ENCODE peak calls at places on chromosomes 7 and 10, in six cellular contexts. A is choroid plexus epithelial cell, T is pancreas, Y is fibroblast of pulmonary artery, U is body of pancreas, W is OCI-LY7. G is an unnamed sample.

GRCh38 chr10:76547352-76547972 is 1090.1 kb downstream of the KCNMA1 start:
- DNase-seq in T (peak), W (peak), U (peak), Y (peak), A (peak), G (peak)

GRCh38 chr10:132076578-132077081 is 10.9 kb downstream of the JAKMIP3 start:
- DNase-seq in A (no peak), Y (no peak), T (no peak), U (no peak), W (no peak), G (no peak)

GRCh38 chr10:77628906-77629730 is 8.5 kb downstream of the KCNMA1 start:
- DNase-seq in Y (no peak), W (no peak), A (no peak), U (no peak), T (no peak), G (no peak)

GRCh38 chr7:25295404-25295803 is 67.1 kb upstream of the NPVF start:
- DNase-seq in A (no peak), W (no peak), Y (no peak), T (no peak), U (no peak), G (no peak)

GRCh38 chr10:112663181-112663879 is 216.3 kb downstream of the VTI1A start:
- DNase-seq in A (peak), W (no peak), U (no peak), T (no peak), Y (peak), G (no peak)

GRCh38 chr10:117004627-117005453 is at the start of gene SHTN1:
- DNase-seq in U (peak), Y (peak), T (peak), A (peak), W (no peak), G (peak)

GRCh38 chr10:101230185-101230917 is 1.1 kb upstream of the LBX1 start:
- DNase-seq in W (no peak), A (no peak), U (no peak), T (no peak), Y (no peak), G (no peak)

GRCh38 chr10:12834116-12834515 is 167.4 kb downstream of the CCDC3 start:
- DNase-seq in Y (no peak), U (no peak), T (no peak), A (no peak), W (no peak), G (no peak)

GRCh38 chr10:34183397-34183796 is 631.7 kb downstream of the PARD3 start:
- DNase-seq in Y (no peak), A (no peak), W (no peak), T (no peak), U (no peak), G (no peak)

GRCh38 chr10:52756295-52756694 is 16.3 kb downstream of the MBL2 start:
- DNase-seq in A (no peak), U (no peak), T (no peak), W (no peak), Y (no peak), G (no peak)

GRCh38 chr7:11751315-11751714 is 80.7 kb downstream of the THSD7A start:
- DNase-seq in W (no peak), T (no peak), Y (no peak), A (no peak), U (no peak), G (no peak)

GRCh38 chr10:83585686-83586085 is 553.6 kb upstream of the GHITM start:
- DNase-seq in T (no peak), A (no peak), U (no peak), W (no peak), Y (no peak), G (no peak)

GRCh38 chr7:78254397-78255055 is 456.0 kb downstream of the PHTF2 start:
- DNase-seq in U (no peak), W (peak), A (no peak), Y (no peak), T (no peak), G (no peak)

GRCh38 chr10:44651834-44652233 is 259.3 kb upstream of the TMEM72 start:
- DNase-seq in Y (peak), U (no peak), A (no peak), W (no peak), T (no peak), G (no peak)

GRCh38 chr7:35492451-35493175 is 202.3 kb downstream of the HERPUD2 start:
- DNase-seq in T (no peak), Y (no peak), U (no peak), W (no peak), A (no peak), G (no peak)

GRCh38 chr10:10872035-10872673 is 145.5 kb upstream of the CELF2 start:
- DNase-seq in U (peak), T (no peak), W (no peak), A (peak), Y (peak), G (no peak)

GRCh38 chr7:138875794-138876193 is 77.8 kb upstream of the ATP6V0A4 start:
- DNase-seq in U (no peak), W (no peak), Y (peak), T (no peak), A (peak), G (no peak)

GRCh38 chr10:95374597-95375209 is 83.9 kb upstream of the PDLIM1 start:
- DNase-seq in W (peak), Y (peak), A (peak), T (peak), U (peak), G (peak)

GRCh38 chr7:103348452-103348851 is 1.0 kb downstream of the PSMC2 start:
- DNase-seq in T (no peak), A (no peak), Y (no peak), U (no peak), W (no peak), G (no peak)

GRCh38 chr10:124318076-124318475 is 100.6 kb downstream of the OAT start:
- DNase-seq in W (no peak), U (no peak), Y (no peak), A (no peak), T (no peak), G (no peak)

GRCh38 chr7:54831644-54832095 is 72.7 kb upstream of the SEC61G start:
- DNase-seq in U (no peak), T (no peak), A (peak), W (no peak), Y (no peak), G (no peak)

GRCh38 chr7:156056548-156056947 is 244.3 kb upstream of the SHH start:
- DNase-seq in U (no peak), W (no peak), Y (no peak), A (no peak), T (no peak), G (no peak)

GRCh38 chr10:78974409-78975317 is 94.1 kb upstream of the ZMIZ1 start:
- DNase-seq in A (peak), Y (peak), W (peak), U (peak), T (no peak), G (peak)

GRCh38 chr7:73960548-73960947 is 67.4 kb upstream of the ELN start:
- DNase-seq in Y (no peak), U (no peak), T (no peak), W (no peak), A (no peak), G (no peak)

GRCh38 chr10:86876748-86877147 is 80.7 kb downstream of the MMRN2 start:
- DNase-seq in Y (peak), U (no peak), A (peak), W (no peak), T (no peak), G (no peak)

GRCh38 chr10:126969310-126969709 is 64.1 kb downstream of the DOCK1 start:
- DNase-seq in U (peak), W (no peak), A (peak), T (no peak), Y (peak), G (no peak)

GRCh38 chr10:110996256-110996655 is 76.9 kb downstream of the SHOC2 start:
- DNase-seq in U (no peak), W (no peak), T (no peak), Y (no peak), A (no peak), G (no peak)

GRCh38 chr7:36639826-36640225 is 84.5 kb downstream of the AOAH start:
- DNase-seq in T (no peak), W (no peak), A (no peak), U (peak), Y (no peak), G (no peak)

GRCh38 chr7:97798036-97799019 is 66.4 kb downstream of the TAC1 start:
- DNase-seq in U (no peak), A (no peak), T (no peak), W (no peak), Y (no peak), G (no peak)

GRCh38 chr7:66167773-66168367 is 37.3 kb upstream of the TPST1 start:
- DNase-seq in W (no peak), Y (peak), U (no peak), A (peak), T (no peak), G (peak)

GRCh38 chr7:99002146-99002826 is 124.0 kb downstream of the TRRAP start:
- DNase-seq in U (no peak), Y (no peak), A (peak), W (no peak), T (no peak), G (no peak)

GRCh38 chr7:33210958-33211357 is 81.6 kb downstream of the BBS9 start:
- DNase-seq in W (no peak), U (no peak), Y (no peak), T (no peak), A (no peak), G (no peak)

GRCh38 chr7:33212144-33212543 is 82.8 kb downstream of the BBS9 start:
- DNase-seq in W (no peak), Y (no peak), U (no peak), T (no peak), A (no peak), G (no peak)

GRCh38 chr7:33221374-33221773 is 92.0 kb downstream of the BBS9 start:
- DNase-seq in A (peak), U (no peak), W (no peak), T (no peak), Y (peak), G (no peak)

GRCh38 chr7:33220231-33220630 is 90.9 kb downstream of the BBS9 start:
- DNase-seq in A (no peak), T (no peak), U (no peak), Y (no peak), W (no peak), G (no peak)

DNA sequence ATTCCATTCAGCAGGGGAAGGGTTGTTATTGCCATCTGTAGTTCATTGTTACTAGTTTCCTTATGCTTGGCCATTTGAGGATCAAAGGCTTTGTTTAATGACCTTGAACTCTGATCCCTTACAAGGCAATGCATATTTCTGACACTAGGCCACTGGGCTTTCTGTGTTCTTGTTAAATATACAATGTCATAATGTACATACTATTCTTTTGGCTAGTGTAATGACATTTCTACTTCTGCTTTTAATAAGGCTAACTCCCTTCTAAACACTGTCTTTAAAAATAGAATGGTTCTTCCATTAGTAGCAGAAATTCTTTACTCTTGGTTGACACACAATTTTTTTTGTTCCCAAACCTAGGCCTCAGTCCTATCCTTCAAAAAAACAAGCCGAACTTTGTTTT is 86.6 kb downstream of the BBS9 start:
- DNase-seq in W (no peak), T (no peak), U (no peak), Y (no peak), A (no peak), G (no peak)
- TF ChIP-seq CTCF in W (no peak), T (no peak), U (no peak), Y (no peak), A (no peak), G (no peak)

GRCh38 chr10:7718685-7719084 is 15.6 kb downstream of the ITIH2 start:
- DNase-seq in U (no peak), W (no peak), T (no peak), Y (no peak), A (no peak), G (no peak)
- H3K4me3 ChIP-seq in U (no peak), W (no peak), T (no peak), Y (no peak), A (no peak), G (no peak)

DNA sequence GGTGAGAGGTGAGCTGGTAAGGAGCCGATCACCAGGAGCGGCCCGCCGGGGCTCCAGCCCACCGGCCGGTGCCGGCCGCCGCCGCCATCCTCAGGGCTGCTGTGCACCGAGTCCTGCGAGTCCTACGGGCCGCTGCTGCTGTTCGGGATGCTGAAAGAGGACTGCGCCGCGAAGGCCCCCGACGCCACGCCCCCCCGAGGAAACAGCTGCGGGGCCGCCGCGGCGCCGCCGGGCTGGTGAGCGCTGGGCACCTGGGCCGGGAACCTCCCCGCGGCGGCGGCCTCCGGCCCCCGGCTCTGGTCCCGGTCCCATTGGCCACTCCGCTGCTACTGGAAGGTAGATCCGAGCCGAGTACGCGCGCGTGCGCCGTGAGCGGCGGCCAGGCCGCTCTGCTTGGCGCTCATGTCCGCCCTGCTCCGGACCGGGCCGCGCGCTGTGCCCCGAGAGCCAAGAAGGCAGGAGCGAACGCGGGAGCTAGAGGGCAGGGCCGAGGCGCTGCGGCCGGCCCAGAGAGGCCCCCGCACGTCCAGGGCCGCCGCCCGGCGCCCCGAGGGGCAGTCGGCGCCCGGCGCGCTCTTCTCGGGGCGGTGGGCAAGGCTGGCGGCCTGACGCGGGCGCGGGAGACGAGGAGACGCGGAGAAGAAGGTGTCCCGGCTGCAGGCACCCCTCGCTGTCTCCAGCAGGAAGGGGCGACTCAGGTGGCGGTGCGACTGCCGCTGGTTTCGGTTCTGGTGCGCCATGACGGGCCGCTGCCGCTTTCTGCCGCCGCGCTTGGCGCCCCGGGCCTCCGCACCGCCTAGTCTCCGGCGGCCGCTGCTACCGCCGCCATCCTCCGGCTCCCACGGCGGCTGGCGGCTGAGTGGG is 121.3 kb upstream of the WIPF3 start:
- DNase-seq in U (peak), Y (peak), A (peak), W (peak), T (peak), G (peak)
- TF ChIP-seq CTCF in U (no peak), Y (no peak), A (no peak), W (no peak), T (no peak), G (no peak)

DNA sequence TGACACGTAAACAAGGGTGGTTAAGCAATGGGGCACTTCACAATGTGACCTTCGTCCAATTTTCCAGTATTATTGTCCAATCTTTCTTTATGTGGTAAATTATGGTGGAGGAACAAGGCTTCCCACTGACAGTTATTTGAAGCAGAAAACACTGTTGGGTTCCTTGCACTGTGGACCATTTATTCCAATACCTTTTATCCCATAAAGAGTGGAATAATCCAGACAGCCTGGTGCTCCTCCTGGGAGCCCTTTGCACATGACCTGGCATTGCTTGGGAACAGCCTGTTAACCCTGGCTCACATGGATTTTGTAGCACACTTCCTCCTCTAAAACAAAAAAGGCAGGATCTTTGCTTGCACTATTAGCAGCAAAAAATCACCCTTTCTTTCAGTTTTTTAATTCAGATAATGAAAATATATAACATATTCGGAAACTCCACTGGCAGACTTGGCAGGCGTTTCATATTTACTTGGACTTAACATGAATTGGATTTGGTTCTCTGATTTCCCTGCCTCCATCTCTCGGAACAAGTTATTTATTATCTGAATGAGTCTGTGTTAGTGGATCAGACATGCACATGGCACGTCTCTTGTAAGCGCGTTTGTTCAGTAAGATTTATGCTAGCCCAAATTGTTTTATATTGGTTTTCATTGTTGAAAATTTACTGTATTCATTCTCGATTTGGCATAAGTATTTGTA is 59.2 kb downstream of the BMPER start:
- DNase-seq in W (no peak), A (no peak), T (no peak), U (no peak), Y (peak), G (no peak)
- H3K4me3 ChIP-seq in W (no peak), A (no peak), T (no peak), U (no peak), Y (no peak), G (no peak)

GRCh38 chr7:21550821-21551531 is 8.1 kb downstream of the DNAH11 start:
- DNase-seq in A (no peak), W (no peak), T (no peak), Y (no peak), U (no peak), G (peak)
- TF ChIP-seq CTCF in A (no peak), W (peak), T (no peak), Y (no peak), U (no peak), G (peak)

GRCh38 chr7:90723866-90724265 is 127.7 kb downstream of the CDK14 start:
- DNase-seq in A (no peak), W (peak), T (no peak), Y (no peak), U (no peak), G (no peak)

GRCh38 chr7:90728568-90728967 is 132.4 kb downstream of the CDK14 start:
- DNase-seq in W (peak), U (no peak), Y (no peak), A (no peak), T (no peak), G (no peak)

GRCh38 chr7:90727412-90727811 is 131.3 kb downstream of the CDK14 start:
- DNase-seq in U (no peak), W (no peak), Y (no peak), T (no peak), A (no peak), G (no peak)

GRCh38 chr7:90726120-90726519 is 130.0 kb downstream of the CDK14 start:
- DNase-seq in U (no peak), W (no peak), T (no peak), Y (no peak), A (peak), G (no peak)

DNA sequence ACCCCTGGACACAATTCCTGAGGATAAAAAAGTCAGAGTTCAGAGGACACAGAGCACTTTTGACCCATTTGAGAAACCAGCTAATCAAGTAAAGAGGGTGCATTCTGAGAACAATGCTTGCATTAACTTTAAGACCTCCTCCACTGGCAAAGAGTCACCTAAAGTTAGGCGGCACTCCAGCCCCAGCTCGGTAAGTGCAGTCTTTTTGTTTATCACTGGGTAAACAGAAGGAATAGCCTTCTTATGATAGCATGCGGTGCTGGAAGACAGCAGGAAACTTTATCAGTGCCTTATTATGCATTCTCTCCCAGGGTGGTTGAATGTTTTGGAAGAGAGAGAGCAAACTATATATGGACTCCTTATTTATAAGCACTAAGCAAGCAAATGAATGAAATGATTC is 130.5 kb downstream of the CDK14 start:
- DNase-seq in Y (peak), W (no peak), T (no peak), A (peak), U (peak), G (peak)
- H3K4me3 ChIP-seq in Y (no peak), W (peak), T (no peak), A (no peak), U (no peak), G (no peak)

DNA sequence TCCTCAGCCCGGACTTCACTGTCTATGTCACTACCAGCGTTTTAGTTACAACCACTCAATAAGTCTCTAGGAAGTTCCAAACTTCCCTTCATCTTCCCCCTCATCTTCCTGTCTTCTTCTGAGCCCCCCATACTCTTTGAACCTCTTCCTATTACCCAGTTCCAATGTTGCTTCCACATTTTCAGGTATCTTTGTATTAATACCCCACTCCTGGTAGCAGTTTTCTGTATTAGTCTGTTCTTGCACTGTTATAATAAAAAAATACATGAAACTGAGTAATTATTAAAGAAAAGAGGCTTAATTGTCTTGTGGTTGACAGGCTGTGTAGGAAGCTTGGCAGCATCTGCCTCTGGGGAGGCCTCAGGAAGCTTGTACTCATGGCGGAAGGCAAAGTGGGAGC is 218.6 kb downstream of the BICC1 start:
- DNase-seq in T (no peak), W (no peak), Y (no peak), A (no peak), U (no peak), G (no peak)
- TF ChIP-seq CTCF in T (no peak), W (no peak), Y (no peak), A (no peak), U (no peak), G (no peak)

G was measured in LNCaP clone FGC.